ENCODE peak calls at places on chromosomes 7 and 10, in four cellular contexts. One of them, this sample, is unnamed.

GRCh38 chr10:70584941-70585544 is 17.5 kb downstream of the PRF1 start:
- DNase-seq in HCT116: no peak
- DNase-seq in HepG2: peak; percentile 36
- DNase-seq in K562: peak; percentile 65
- DNase-seq in this sample: peak; percentile 38

GRCh38 chr7:152637920-152638580 is 37.9 kb downstream of the XRCC2 start:
- DNase-seq in K562: no peak
- DNase-seq in HepG2: no peak
- DNase-seq in HCT116: no peak
- DNase-seq in this sample: no peak

GRCh38 chr10:48533951-48534720 is 70.7 kb downstream of the ARHGAP22 start:
- DNase-seq in HepG2: no peak
- DNase-seq in HCT116: no peak
- DNase-seq in K562: no peak
- DNase-seq in this sample: peak; percentile 83

GRCh38 chr10:62306663-62307062 is 38.0 kb upstream of the RTKN2 start:
- DNase-seq in HepG2: no peak
- DNase-seq in HCT116: no peak
- DNase-seq in K562: no peak
- DNase-seq in this sample: no peak

GRCh38 chr10:15352201-15352600 is 18.9 kb downstream of the FAM171A1 start:
- DNase-seq in HepG2: no peak
- DNase-seq in HCT116: no peak
- DNase-seq in K562: no peak
- DNase-seq in this sample: no peak

GRCh38 chr7:80279760-80280159 is 145.1 kb downstream of the GNAI1 start:
- DNase-seq in HCT116: no peak
- DNase-seq in HepG2: no peak
- DNase-seq in K562: no peak
- DNase-seq in this sample: no peak

GRCh38 chr10:69697006-69697405 is 67.0 kb downstream of the FAM241B start:
- DNase-seq in HCT116: no peak
- DNase-seq in HepG2: no peak
- DNase-seq in K562: no peak
- DNase-seq in this sample: no peak

GRCh38 chr7:37635368-37635767 is 48.2 kb upstream of the GPR141 start:
- DNase-seq in HCT116: no peak
- DNase-seq in K562: no peak
- DNase-seq in HepG2: no peak
- DNase-seq in this sample: no peak

GRCh38 chr10:70250956-70251680 is 17.9 kb upstream of the PPA1 start:
- DNase-seq in K562: no peak
- DNase-seq in HCT116: no peak
- DNase-seq in HepG2: no peak
- DNase-seq in this sample: no peak

GRCh38 chr10:123944661-123945060 is 53.1 kb upstream of the CPXM2 start:
- DNase-seq in K562: no peak
- DNase-seq in HepG2: no peak
- DNase-seq in HCT116: no peak
- DNase-seq in this sample: no peak

GRCh38 chr7:47347986-47348385 is 233.9 kb downstream of the TNS3 start:
- DNase-seq in HepG2: no peak
- DNase-seq in HCT116: no peak
- DNase-seq in K562: no peak
- DNase-seq in this sample: no peak

GRCh38 chr10:117900280-117900679 is 146.5 kb downstream of the RAB11FIP2 start:
- DNase-seq in HepG2: no peak
- DNase-seq in HCT116: no peak
- DNase-seq in K562: no peak
- DNase-seq in this sample: no peak

GRCh38 chr10:121978511-121978910 is 3.5 kb upstream of the NSMCE4A start:
- DNase-seq in HCT116: no peak
- DNase-seq in K562: no peak
- DNase-seq in HepG2: no peak
- DNase-seq in this sample: no peak

GRCh38 chr7:75989084-75989725 is 5.2 kb downstream of the TMEM120A start:
- DNase-seq in K562: no peak
- DNase-seq in HepG2: no peak
- DNase-seq in HCT116: no peak
- DNase-seq in this sample: no peak

GRCh38 chr10:98010939-98011685 is 19.3 kb downstream of the CRTAC1 start:
- DNase-seq in HCT116: no peak
- DNase-seq in K562: no peak
- DNase-seq in HepG2: no peak
- DNase-seq in this sample: no peak

GRCh38 chr7:18936265-18936664 is 181.2 kb downstream of the TWIST1 start:
- DNase-seq in K562: no peak
- DNase-seq in HCT116: no peak
- DNase-seq in HepG2: no peak
- DNase-seq in this sample: no peak

GRCh38 chr10:50627443-50627842 is 3.7 kb upstream of the SGMS1 start:
- DNase-seq in K562: no peak
- DNase-seq in HCT116: no peak
- DNase-seq in HepG2: no peak
- DNase-seq in this sample: no peak
- H3K27me3 ChIP-seq in K562: no peaks in the 10 kb centered on the region
- H3K27me3 ChIP-seq in HCT116: no peaks in the 10 kb centered on the region
- H3K27me3 ChIP-seq in HepG2: no peaks in the 10 kb centered on the region
- H3K27me3 ChIP-seq in this sample: peaks cover 3% of the 10 kb centered on the region

GRCh38 chr10:74381291-74381885 is 230.4 kb downstream of the ADK start:
- DNase-seq in K562: no peak
- DNase-seq in HepG2: no peak
- DNase-seq in HCT116: no peak
- DNase-seq in this sample: no peak

GRCh38 chr10:74380780-74381179 is 229.8 kb downstream of the ADK start:
- DNase-seq in HCT116: no peak
- DNase-seq in K562: no peak
- DNase-seq in HepG2: no peak
- DNase-seq in this sample: no peak

GRCh38 chr10:74373059-74373458 is 222.0 kb downstream of the ADK start:
- DNase-seq in K562: no peak
- DNase-seq in HCT116: no peak
- DNase-seq in HepG2: no peak
- DNase-seq in this sample: no peak

GRCh38 chr10:74379474-74379873 is 228.5 kb downstream of the ADK start:
- DNase-seq in HepG2: no peak
- DNase-seq in K562: no peak
- DNase-seq in HCT116: no peak
- DNase-seq in this sample: no peak

GRCh38 chr10:74377476-74377875 is 226.5 kb downstream of the ADK start:
- DNase-seq in K562: no peak
- DNase-seq in HCT116: no peak
- DNase-seq in HepG2: peak; percentile 7
- DNase-seq in this sample: no peak
- H3K36me3 ChIP-seq in K562: no peaks in the 10 kb centered on the region
- H3K36me3 ChIP-seq in HCT116: no peaks in the 10 kb centered on the region
- H3K36me3 ChIP-seq in HepG2: no peaks in the 10 kb centered on the region
- H3K36me3 ChIP-seq in this sample: no peaks in the 10 kb centered on the region

GRCh38 chr7:7254908-7255307 is 72.6 kb downstream of the C1GALT1 start:
- DNase-seq in HepG2: peak; percentile 27
- DNase-seq in HCT116: no peak
- DNase-seq in K562: no peak
- DNase-seq in this sample: no peak
- TF ChIP-seq ZNF274 in HepG2: no peak
- TF ChIP-seq ZNF274 in HCT116: no peak
- TF ChIP-seq ZNF274 in K562: no peak
- TF ChIP-seq ZNF274 in this sample: no peak

DNA sequence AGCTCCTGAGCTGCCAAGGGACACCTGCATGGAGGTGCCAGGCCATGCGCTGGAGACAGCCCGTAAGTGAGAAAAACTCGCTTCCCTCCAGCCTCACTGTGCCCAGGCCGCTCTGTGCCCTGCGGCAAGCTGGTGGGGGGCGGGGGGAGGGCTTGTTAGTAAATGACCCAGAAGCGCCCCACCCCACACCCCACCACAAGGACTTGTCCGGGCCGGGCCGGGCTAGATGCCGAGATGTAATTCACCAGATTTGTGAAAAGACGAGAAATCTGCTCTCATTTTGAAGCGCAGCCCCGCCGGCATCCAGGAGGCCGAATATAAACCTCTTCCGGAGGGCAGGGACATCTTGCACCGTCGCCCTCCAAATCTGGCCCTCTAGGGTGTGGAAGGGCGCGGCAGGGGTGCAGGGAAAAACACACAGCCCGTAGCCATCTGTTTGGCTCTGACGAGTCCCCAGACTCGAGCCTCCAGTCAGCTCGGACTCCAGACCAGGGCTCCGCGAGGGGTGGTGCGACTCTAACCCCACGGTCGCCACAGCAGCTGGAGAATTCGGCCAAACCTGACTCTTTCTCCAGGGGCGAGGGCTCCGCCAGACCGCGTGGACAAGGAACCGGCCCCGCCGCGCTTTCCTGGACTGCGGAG is 14.8 kb downstream of the TLX1 start:
- DNase-seq in K562: no peak
- DNase-seq in HepG2: no peak
- DNase-seq in HCT116: no peak
- DNase-seq in this sample: no peak
- H3K27me3 ChIP-seq in K562: peaks cover 40% of the 10 kb centered on the region
- H3K27me3 ChIP-seq in HepG2: peaks cover 18% of the 10 kb centered on the region
- H3K27me3 ChIP-seq in HCT116: no peaks in the 10 kb centered on the region
- H3K27me3 ChIP-seq in this sample: peaks cover 29% of the 10 kb centered on the region

GRCh38 chr10:132774905-132775863 is 10.8 kb downstream of the NKX6-2 start:
- DNase-seq in HepG2: no peak
- DNase-seq in HCT116: peak; percentile 6
- DNase-seq in K562: no peak
- DNase-seq in this sample: no peak
- H3K36me3 ChIP-seq in HepG2: no peaks in the 10 kb centered on the region
- H3K36me3 ChIP-seq in HCT116: no peaks in the 10 kb centered on the region
- H3K36me3 ChIP-seq in K562: no peaks in the 10 kb centered on the region
- H3K36me3 ChIP-seq in this sample: peaks cover under 1% of the 10 kb centered on the region

GRCh38 chr7:40297741-40298311 is 163.0 kb downstream of the SUGCT start:
- DNase-seq in HepG2: no peak
- DNase-seq in K562: no peak
- DNase-seq in HCT116: no peak
- DNase-seq in this sample: no peak
- TF ChIP-seq ZNF274 in HepG2: no peak
- TF ChIP-seq ZNF274 in K562: no peak
- TF ChIP-seq ZNF274 in HCT116: no peak
- TF ChIP-seq ZNF274 in this sample: no peak

GRCh38 chr7:27083646-27084045 is 12.2 kb downstream of the HOXA1 start:
- DNase-seq in K562: no peak
- DNase-seq in HepG2: no peak
- DNase-seq in HCT116: no peak
- DNase-seq in this sample: no peak
- H3K27me3 ChIP-seq in K562: peaks cover 16% of the 10 kb centered on the region
- H3K27me3 ChIP-seq in HepG2: no peaks in the 10 kb centered on the region
- H3K27me3 ChIP-seq in HCT116: no peaks in the 10 kb centered on the region
- H3K27me3 ChIP-seq in this sample: peaks cover 6% of the 10 kb centered on the region

GRCh38 chr7:156218544-156219306 is 406.5 kb upstream of the SHH start:
- DNase-seq in HCT116: no peak
- DNase-seq in K562: no peak
- DNase-seq in HepG2: peak; percentile 16
- DNase-seq in this sample: no peak

GRCh38 chr7:156220701-156221100 is 408.4 kb upstream of the SHH start:
- DNase-seq in HepG2: no peak
- DNase-seq in K562: no peak
- DNase-seq in HCT116: no peak
- DNase-seq in this sample: no peak

GRCh38 chr7:156222151-156222550 is 409.9 kb upstream of the SHH start:
- DNase-seq in K562: no peak
- DNase-seq in HepG2: no peak
- DNase-seq in HCT116: no peak
- DNase-seq in this sample: no peak

GRCh38 chr7:156219307-156220077 is 407.2 kb upstream of the SHH start:
- DNase-seq in HepG2: no peak
- DNase-seq in K562: no peak
- DNase-seq in HCT116: no peak
- DNase-seq in this sample: no peak

DNA sequence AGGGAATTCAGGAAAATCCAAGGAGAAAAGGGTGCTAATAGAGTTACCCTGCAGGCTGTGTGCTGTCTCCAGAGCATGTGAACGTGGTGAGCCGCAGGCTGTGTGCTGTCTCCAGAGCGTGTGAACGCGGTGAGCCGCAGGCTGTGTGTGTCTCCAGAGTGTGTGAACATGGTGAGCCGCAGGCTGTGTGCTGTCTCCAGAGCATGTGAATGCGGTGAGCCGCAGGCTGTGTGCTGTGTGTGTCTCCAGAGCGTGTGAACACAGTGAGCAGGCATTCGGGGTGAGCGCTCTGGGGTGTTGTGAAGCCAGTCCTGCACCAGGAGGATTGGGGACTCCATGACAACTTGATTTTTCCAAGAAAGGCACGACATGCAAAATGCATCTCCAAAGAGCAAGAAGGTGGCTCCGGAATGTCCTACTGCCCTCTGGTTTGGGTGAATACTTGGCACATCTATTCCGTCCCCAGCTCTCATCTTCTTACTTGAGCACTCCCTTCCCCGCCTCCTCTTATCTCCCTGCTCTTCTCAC is 407.9 kb upstream of the SHH start:
- DNase-seq in HepG2: no peak
- DNase-seq in HCT116: no peak
- DNase-seq in K562: no peak
- DNase-seq in this sample: no peak
- H3K36me3 ChIP-seq in HepG2: no peaks in the 10 kb centered on the region
- H3K36me3 ChIP-seq in HCT116: no peaks in the 10 kb centered on the region
- H3K36me3 ChIP-seq in K562: no peaks in the 10 kb centered on the region
- H3K36me3 ChIP-seq in this sample: no peaks in the 10 kb centered on the region